ENCODE peak calls at places on chromosomes 6 and 20, in nine cellular contexts. N, E, V, Y, B, I, P, W and L are unnamed samples.

GRCh38 chr20:47073766-47074475 is 179.3 kb downstream of the EYA2 start:
- DNase-seq in E (no peak), V (no peak), P (no peak), B (no peak), Y (no peak), W (no peak), I (no peak), N (no peak), L (no peak)

GRCh38 chr6:33628401-33628964 is 7.4 kb downstream of the ITPR3 start:
- DNase-seq in P (no peak), N (no peak), W (no peak), V (no peak), E (no peak), Y (no peak), B (no peak), I (no peak), L (no peak)

GRCh38 chr20:43949741-43950618 is 35.3 kb downstream of the TOX2 start:
- DNase-seq in P (no peak), N (peak; percentile 67), W (no peak), Y (peak; percentile 29), B (no peak), I (no peak), E (no peak), V (no peak), L (no peak)

GRCh38 chr6:41955412-41955811 is 13.8 kb upstream of the CCND3 start:
- DNase-seq in V (no peak), N (no peak), Y (no peak), P (no peak), E (no peak), W (no peak), B (no peak), I (no peak), L (no peak)

GRCh38 chr6:34230653-34231351 is 5.9 kb upstream of the HMGA1 start:
- DNase-seq in Y (peak; percentile 7), N (no peak), E (no peak), W (no peak), B (no peak), I (no peak), V (no peak), P (no peak), L (no peak)

GRCh38 chr6:95795927-95796326 is 218.6 kb downstream of the MANEA start:
- DNase-seq in V (no peak), N (no peak), E (no peak), W (no peak), Y (no peak), P (no peak), B (no peak), I (no peak), L (no peak)

GRCh38 chr6:137904822-137905617 is 38.0 kb downstream of the TNFAIP3 start:
- DNase-seq in W (no peak), B (no peak), I (no peak), V (no peak), Y (no peak), E (no peak), P (peak; percentile 30), N (peak; percentile 23), L (no peak)

GRCh38 chr6:50249493-50249892 is 199.8 kb upstream of the DEFB112 start:
- DNase-seq in N (no peak), W (no peak), I (peak; percentile 47), B (no peak), E (no peak), P (peak; percentile 8), Y (no peak), V (peak; percentile 66), L (no peak)

GRCh38 chr6:44737829-44738528 is 350.5 kb downstream of the CDC5L start:
- DNase-seq in P (no peak), B (no peak), E (no peak), V (no peak), W (no peak), N (no peak), Y (no peak), I (no peak), L (no peak)

GRCh38 chr6:44041461-44042260 is 85.6 kb downstream of the MRPL14 start:
- DNase-seq in E (no peak), N (no peak), B (peak; percentile 78), Y (peak; percentile 84), I (peak; percentile 96), W (peak; percentile 82), V (peak; percentile 99), P (peak; percentile 99), L (no peak)

GRCh38 chr20:48196006-48196405 is 410.7 kb upstream of the SULF2 start:
- DNase-seq in E (no peak), V (no peak), P (no peak), I (no peak), N (no peak), W (no peak), B (no peak), Y (no peak), L (no peak)

GRCh38 chr20:17614176-17614811 is 44.4 kb downstream of the DSTN start:
- DNase-seq in Y (peak; percentile 60), B (no peak), V (peak; percentile 31), W (peak; percentile 87), P (no peak), E (peak; percentile 70), I (no peak), N (no peak), L (peak; percentile 84)

GRCh38 chr20:21396921-21397340 is 395 bp downstream of the NKX2-4 start:
- DNase-seq in I (peak; percentile 65), P (no peak), N (no peak), W (no peak), B (no peak), Y (no peak), V (no peak), E (no peak), L (no peak)

GRCh38 chr6:81752084-81752968 is at the start of gene TENT5A:
- DNase-seq in N (peak; percentile 64), Y (peak; percentile 96), B (no peak), W (peak; percentile 93), V (peak; percentile 88), I (peak; percentile 93), E (peak; percentile 94), P (peak; percentile 86), L (peak; percentile 95)

GRCh38 chr6:116876635-116877611 is at the start of gene RFX6:
- DNase-seq in N (no peak), P (no peak), B (no peak), I (no peak), V (no peak), E (no peak), Y (no peak), W (no peak), L (no peak)

GRCh38 chr6:154878866-154879491 is 116.1 kb upstream of the TIAM2 start:
- DNase-seq in E (no peak), I (no peak), B (no peak), P (no peak), N (no peak), V (peak; percentile 69), Y (no peak), W (no peak), L (no peak)

GRCh38 chr20:40192083-40192482 is 497.0 kb downstream of the MAFB start:
- DNase-seq in W (no peak), Y (no peak), E (no peak), V (no peak), P (no peak), N (no peak), B (no peak), I (no peak), L (no peak)

GRCh38 chr6:16921399-16922110 is 160.3 kb upstream of the ATXN1 start:
- DNase-seq in E (no peak), P (no peak), I (no peak), Y (no peak), B (peak; percentile 38), V (peak; percentile 97), N (no peak), W (no peak), L (no peak)

GRCh38 chr6:7528565-7528964 is 12.9 kb upstream of the DSP start:
- DNase-seq in B (no peak), N (no peak), P (peak; percentile 93), W (no peak), I (no peak), E (no peak), V (peak; percentile 96), Y (no peak), L (no peak)

GRCh38 chr6:169088761-169089160 is 164.9 kb downstream of the THBS2 start:
- DNase-seq in N (no peak), B (no peak), P (no peak), I (no peak), Y (no peak), V (no peak), E (no peak), W (no peak), L (no peak)
- H3K27ac ChIP-seq in N (no peak overlapping the region), B (no peak overlapping the region), P (no peak overlapping the region), I (no peak overlapping the region), Y (no peak overlapping the region), V (no peak overlapping the region), E (no peak overlapping the region), W (peak overlapping the region; percentile 43), L (no peak overlapping the region)

GRCh38 chr20:53829706-53830521 is 236.3 kb upstream of the ZNF217 start:
- DNase-seq in W (no peak), N (no peak), V (peak; percentile 51), E (no peak), I (peak; percentile 78), Y (no peak), B (no peak), P (peak; percentile 64), L (no peak)
- H3K4me1 ChIP-seq in W (peaks cover 14% of the 10 kb centered on the region), N (peaks cover 7% of the 10 kb centered on the region), V (peaks cover 5% of the 10 kb centered on the region), E (no peaks in the 10 kb centered on the region), I (peaks cover 52% of the 10 kb centered on the region), Y (no peaks in the 10 kb centered on the region), B (peaks cover 45% of the 10 kb centered on the region), P (peaks cover 30% of the 10 kb centered on the region), L (peaks cover 14% of the 10 kb centered on the region)

DNA sequence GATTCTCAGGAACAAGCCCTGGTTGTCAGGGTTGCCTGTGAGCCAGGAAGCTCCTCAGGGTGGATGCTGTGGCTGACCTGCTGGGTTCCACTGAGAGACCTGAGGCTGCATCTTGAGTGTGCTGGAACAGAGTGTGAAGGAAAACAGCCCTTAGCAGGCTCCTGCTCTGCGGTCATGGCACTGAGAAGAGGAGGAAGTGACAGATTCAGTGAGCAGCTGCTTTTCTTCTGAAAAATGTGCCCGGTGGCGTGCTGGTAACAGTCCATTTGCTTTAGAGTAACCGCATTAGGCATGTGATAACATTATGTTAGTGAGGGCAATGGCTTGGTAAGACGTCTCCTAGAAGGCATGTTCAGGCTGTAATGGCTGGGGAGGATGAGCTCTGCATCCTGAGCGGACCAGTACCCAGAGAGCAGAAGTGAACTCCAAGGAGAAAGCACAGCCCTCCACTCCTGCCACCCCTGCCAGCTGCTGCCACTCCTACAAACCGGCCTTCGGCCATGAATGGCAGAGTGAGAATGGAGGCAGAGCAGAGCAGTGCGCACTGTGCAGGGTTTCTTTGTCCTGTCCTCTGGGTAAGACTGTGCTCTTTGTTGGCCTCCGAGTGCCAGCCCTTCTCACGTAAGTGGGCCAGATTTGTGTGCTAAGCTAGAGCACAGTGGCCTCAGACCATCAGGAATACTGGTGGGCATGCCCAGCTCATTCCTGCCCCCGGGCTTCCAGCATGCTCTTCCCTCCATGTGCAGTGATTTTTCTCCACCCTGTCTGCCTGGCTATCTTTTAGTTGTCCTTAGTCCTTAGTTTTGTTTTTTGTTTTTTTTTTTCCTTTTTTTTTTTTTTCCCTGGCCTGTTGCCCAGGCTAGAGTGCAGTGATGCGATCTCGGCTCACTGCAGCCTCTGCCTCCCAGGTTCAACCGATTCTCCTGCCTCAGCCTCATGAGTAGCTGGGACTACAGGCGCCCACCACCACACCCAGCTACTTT is 98.1 kb upstream of the VSTM2L start:
- DNase-seq in B (no peak), V (no peak), E (no peak), W (no peak), P (no peak), Y (no peak), I (no peak), N (no peak), L (no peak)
- H3K27ac ChIP-seq in B (no peak overlapping the region), V (no peak overlapping the region), E (no peak overlapping the region), W (no peak overlapping the region), P (no peak overlapping the region), Y (peak overlapping the region; percentile 24), I (no peak overlapping the region), N (no peak overlapping the region), L (no peak overlapping the region)

GRCh38 chr20:3925113-3925695 is 36.0 kb downstream of the PANK2 start:
- DNase-seq in B (no peak), I (no peak), V (no peak), P (no peak), N (no peak), Y (no peak), E (no peak), W (no peak), L (peak; percentile 36)
- H3K4me1 ChIP-seq in B (no peaks in the 10 kb centered on the region), I (no peaks in the 10 kb centered on the region), V (peaks cover 23% of the 10 kb centered on the region), P (peaks cover 12% of the 10 kb centered on the region), N (no peaks in the 10 kb centered on the region), Y (peaks cover 11% of the 10 kb centered on the region), E (peaks cover 7% of the 10 kb centered on the region), W (no peaks in the 10 kb centered on the region), L (peaks cover 46% of the 10 kb centered on the region)